ENCODE peak calls at places on chromosome 20, in four cellular contexts. G, R, C and T are unnamed samples.

GRCh38 chr20:4112490-4113420 is 97.4 kb upstream of the RNF24 start:
- DNase-seq in R (no peak), G (no peak), C (peak), T (no peak)

GRCh38 chr20:42556575-42556974 is 633.1 kb downstream of the PTPRT start:
- DNase-seq in R (no peak), G (no peak), C (no peak), T (no peak)

GRCh38 chr20:14948416-14948815 is 611.0 kb upstream of the FLRT3 start:
- DNase-seq in G (no peak), C (peak), R (no peak), T (no peak)

GRCh38 chr20:44151621-44152416 is 35.2 kb downstream of the JPH2 start:
- DNase-seq in G (no peak), R (no peak), C (peak), T (no peak)

GRCh38 chr20:56755201-56755600 is 126.1 kb downstream of the TFAP2C start:
- DNase-seq in C (no peak), R (no peak), G (no peak), T (no peak)

GRCh38 chr20:48823960-48824497 is 3.8 kb downstream of the PREX1 start:
- DNase-seq in C (peak), G (no peak), R (peak), T (peak)

GRCh38 chr20:50804453-50805348 is 9.8 kb downstream of the BCAS4 start:
- DNase-seq in C (no peak), R (no peak), G (peak), T (peak)

GRCh38 chr20:32670773-32671455 is 2.8 kb downstream of the C20orf203 start:
- DNase-seq in G (no peak), C (no peak), R (no peak), T (no peak)

GRCh38 chr20:60785817-60786216 is 466.2 kb upstream of the CDH4 start:
- DNase-seq in G (no peak), C (no peak), R (no peak), T (no peak)

GRCh38 chr20:50929299-50930138 is 1.7 kb downstream of the ADNP start:
- DNase-seq in C (peak), R (peak), G (peak), T (peak)

GRCh38 chr20:25863536-25864325 is 167.1 kb upstream of the ZNF337 start:
- DNase-seq in C (no peak), R (no peak), G (no peak), T (no peak)

GRCh38 chr20:41183831-41184230 is 46.5 kb downstream of the PLCG1 start:
- DNase-seq in C (no peak), R (no peak), G (no peak), T (no peak)

GRCh38 chr20:38127011-38127621 is 38.0 kb downstream of the TGM2 start:
- DNase-seq in G (no peak), R (no peak), C (peak), T (no peak)

GRCh38 chr20:2165871-2166270 is 64.2 kb downstream of the STK35 start:
- DNase-seq in R (no peak), G (no peak), C (no peak), T (no peak)

GRCh38 chr20:23361108-23361650 is 803 bp upstream of the GZF1 start:
- DNase-seq in C (peak), R (no peak), G (no peak), T (no peak)

GRCh38 chr20:35508493-35509218 is 20.8 kb downstream of the C20orf173 start:
- DNase-seq in R (no peak), C (no peak), G (no peak), T (no peak)

GRCh38 chr20:21523398-21523868 is 9.6 kb upstream of the NKX2-2 start:
- DNase-seq in R (no peak), G (no peak), C (no peak), T (no peak)

GRCh38 chr20:23152902-23153301 is 66.8 kb upstream of the CD93 start:
- DNase-seq in G (no peak), C (no peak), R (no peak), T (no peak)

GRCh38 chr20:4328541-4328940 is 313.2 kb upstream of the RNF24 start:
- DNase-seq in C (no peak), G (no peak), R (no peak), T (no peak)

GRCh38 chr20:23622839-23623343 is 14.9 kb downstream of the CST3 start:
- DNase-seq in G (no peak), R (no peak), C (peak), T (no peak)

GRCh38 chr20:12966468-12967085 is 42.2 kb upstream of the SPTLC3 start:
- DNase-seq in G (no peak), R (no peak), C (peak), T (no peak)

GRCh38 chr20:46568570-46569129 is 18.2 kb upstream of the OCSTAMP start:
- DNase-seq in C (peak), G (no peak), R (no peak), T (no peak)